ENCODE peak calls at places on chromosomes 4 and X, in nine cellular contexts. T is activated T-cell treated with anti-CD3 and anti-CD28 coated beads, Interleukin-2, amount 50 U/mL, for 24 hours; H is stimulated activated CD4-positive, alpha-beta T cell treated with anti-CD3 and anti-CD28 coated beads, Interleukin-4, amount 100 ng/mL, for 24 hours; N is HT-29; U is GM04504; Y is activated T-helper 1 cell treated with Interleukin-2 at 50 U/mL for 16 hours; J is suprapubic skin; P is fibroblast of the conjunctiva; W is heart right ventricle. F is an unnamed sample.

GRCh38 chrX:55908685-55909212 is 191.2 kb downstream of the RRAGB start:
- DNase-seq in U (no peak), N (peak), P (no peak), W (peak), T (peak), Y (no peak), J (no peak), H (peak), F (no peak)

GRCh38 chrX:46327229-46328081 is 217.8 kb downstream of the ZNF674 start:
- DNase-seq in H (no peak), N (peak), J (no peak), W (peak), T (no peak), P (no peak), U (no peak), Y (no peak), F (no peak)

GRCh38 chrX:110087485-110088356 is 84.8 kb downstream of the TMEM164 start:
- DNase-seq in P (peak), Y (no peak), H (no peak), J (no peak), N (peak), U (peak), T (no peak), W (no peak), F (no peak)

GRCh38 chr4:53712326-53712725 is 121.0 kb upstream of the LNX1 start:
- DNase-seq in N (no peak), H (no peak), W (no peak), J (no peak), Y (no peak), U (no peak), T (no peak), P (no peak), F (no peak)

GRCh38 chr4:124437853-124438495 is 274.6 kb downstream of the ANKRD50 start:
- DNase-seq in J (no peak), H (no peak), W (no peak), N (peak), U (no peak), P (no peak), Y (no peak), T (no peak), F (no peak)

GRCh38 chrX:13059676-13060499 is 15.5 kb upstream of the FAM9C start:
- DNase-seq in N (peak), W (no peak), P (peak), J (no peak), T (no peak), Y (no peak), H (no peak), U (no peak), F (no peak)

GRCh38 chr4:155960522-155960921 is 6.9 kb upstream of the CTSO start:
- DNase-seq in N (no peak), J (no peak), U (peak), W (no peak), T (no peak), Y (no peak), H (no peak), P (peak), F (no peak)

GRCh38 chr4:48968814-48969213 is 17.3 kb upstream of the CWH43 start:
- DNase-seq in T (no peak), Y (no peak), N (no peak), W (no peak), H (no peak), U (peak), J (no peak), P (no peak), F (no peak)

GRCh38 chr4:39464886-39465501 is 6.1 kb downstream of the LIAS start:
- DNase-seq in H (no peak), W (no peak), U (peak), N (peak), P (peak), T (no peak), Y (no peak), J (no peak), F (no peak)

GRCh38 chrX:29858714-29859113 is 356.6 kb upstream of the MAGEB2 start:
- DNase-seq in T (no peak), H (no peak), Y (no peak), W (no peak), U (no peak), N (no peak), J (no peak), P (no peak), F (no peak)